ENCODE peak calls at places on chromosome 21, in five cellular contexts. T is adrenal gland, K is kidney, R is ovary, F is RWPE2. U is an unnamed sample. For H3K4me1, the result is how much of the 10 kb centered on the place peaks cover.

GRCh38 chr21:22120616-22121266 is 1122.5 kb downstream of the NCAM2 start:
- DNase-seq in R (no peak), T (no peak), F (no peak), K (no peak), U (no peak)

GRCh38 chr21:15552914-15553491 is 176.8 kb upstream of the USP25 start:
- DNase-seq in K (no peak), R (no peak), F (no peak), T (no peak), U (no peak)

GRCh38 chr21:46351476-46352155 is 27.7 kb downstream of the PCNT start:
- DNase-seq in F (no peak), K (no peak), R (no peak), T (no peak), U (no peak)

GRCh38 chr21:31225713-31226112 is 118.3 kb downstream of the TIAM1 start:
- DNase-seq in F (no peak), K (no peak), R (no peak), T (no peak), U (no peak)

GRCh38 chr21:45747233-45747766 is 103.8 kb downstream of the PCBP3 start:
- DNase-seq in F (no peak), R (no peak), T (no peak), K (no peak), U (no peak)

GRCh38 chr21:22352088-22352487 is 1353.9 kb downstream of the NCAM2 start:
- DNase-seq in F (no peak), R (no peak), T (no peak), K (no peak), U (no peak)

GRCh38 chr21:45998276-45998701 is 16.7 kb downstream of the COL6A1 start:
- DNase-seq in T (peak), F (no peak), K (peak), R (no peak), U (peak)

GRCh38 chr21:44926364-44927101 is 5.8 kb upstream of the ITGB2 start:
- DNase-seq in T (no peak), F (no peak), K (peak), R (no peak), U (no peak)

GRCh38 chr21:21045538-21045937 is 47.3 kb downstream of the NCAM2 start:
- DNase-seq in T (no peak), F (no peak), R (no peak), K (no peak), U (no peak)

GRCh38 chr21:46207920-46208571 is 20.5 kb downstream of the LSS start:
- DNase-seq in F (no peak), R (no peak), T (no peak), K (no peak), U (no peak)

GRCh38 chr21:44989538-44989888 is 49.7 kb downstream of the SLX9 start:
- DNase-seq in F (peak), R (peak), T (no peak), K (peak), U (no peak)

GRCh38 chr21:44974676-44975075 is 34.8 kb downstream of the SLX9 start:
- DNase-seq in K (no peak), F (no peak), R (no peak), T (no peak), U (no peak)

GRCh38 chr21:45080639-45081414 is 6.4 kb downstream of the ADARB1 start:
- DNase-seq in K (no peak), F (no peak), R (no peak), T (no peak), U (no peak)

GRCh38 chr21:37335053-37335452 is 31.5 kb upstream of the DYRK1A start:
- DNase-seq in T (no peak), R (no peak), K (no peak), F (no peak), U (no peak)

GRCh38 chr21:44836666-44837471 is 19.0 kb upstream of the SUMO3 start:
- DNase-seq in F (no peak), K (peak), R (no peak), T (peak), U (no peak)

GRCh38 chr21:26966360-26966977 is 419 bp downstream of the ADAMTS5 start:
- DNase-seq in F (peak), K (peak), R (no peak), T (no peak), U (no peak)

GRCh38 chr21:40846566-40847411 is at the start of gene DSCAM:
- DNase-seq in F (no peak), T (no peak), R (no peak), K (no peak), U (no peak)

DNA sequence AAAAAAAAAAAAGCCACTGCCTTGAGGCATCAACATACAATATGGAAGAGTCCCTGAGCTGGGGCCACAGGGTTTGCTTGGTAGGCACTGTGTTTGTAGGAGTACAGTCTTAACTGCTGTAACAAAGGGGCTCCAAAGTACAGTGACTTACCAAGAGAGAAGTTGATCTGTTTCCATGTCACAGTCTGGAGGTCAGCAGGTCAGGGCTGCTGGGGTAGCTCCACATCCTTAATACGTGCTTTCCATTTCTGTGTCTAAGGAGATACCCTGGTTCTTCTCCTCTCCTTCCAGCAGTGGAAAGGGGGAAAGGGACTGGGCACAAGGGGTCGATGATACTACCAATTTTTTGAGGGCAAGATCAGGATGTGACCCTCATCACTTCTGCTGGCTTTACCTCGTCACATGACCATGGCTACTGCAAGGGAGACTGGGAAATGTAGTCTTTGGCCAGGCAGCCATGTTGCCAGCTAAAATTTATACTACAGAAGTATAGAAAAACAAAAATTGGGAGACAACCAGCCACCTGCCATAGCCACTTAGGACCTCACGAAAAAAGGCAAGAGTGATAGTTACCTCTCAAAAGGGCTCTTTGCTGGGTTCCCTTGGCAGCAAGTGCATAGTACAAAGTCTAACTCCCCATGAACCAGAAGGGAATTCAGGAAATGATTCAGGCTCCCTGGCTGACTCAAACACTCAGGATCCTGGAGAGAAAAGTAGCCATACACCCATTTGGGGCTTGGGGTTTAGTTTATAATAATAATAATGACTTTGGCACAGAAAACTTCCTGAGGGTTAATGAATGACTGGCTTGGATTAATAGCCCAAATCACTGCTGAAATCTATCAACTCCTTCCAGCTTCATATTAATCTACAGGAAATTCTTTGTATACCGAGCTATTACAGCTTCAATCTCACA is 52.7 kb upstream of the ATP5PO start:
- DNase-seq in T (no peak), R (no peak), K (no peak), F (no peak), U (peak)
- H3K4me3 ChIP-seq in T (no peak), R (no peak), K (no peak), F (no peak), U (no peak)

DNA sequence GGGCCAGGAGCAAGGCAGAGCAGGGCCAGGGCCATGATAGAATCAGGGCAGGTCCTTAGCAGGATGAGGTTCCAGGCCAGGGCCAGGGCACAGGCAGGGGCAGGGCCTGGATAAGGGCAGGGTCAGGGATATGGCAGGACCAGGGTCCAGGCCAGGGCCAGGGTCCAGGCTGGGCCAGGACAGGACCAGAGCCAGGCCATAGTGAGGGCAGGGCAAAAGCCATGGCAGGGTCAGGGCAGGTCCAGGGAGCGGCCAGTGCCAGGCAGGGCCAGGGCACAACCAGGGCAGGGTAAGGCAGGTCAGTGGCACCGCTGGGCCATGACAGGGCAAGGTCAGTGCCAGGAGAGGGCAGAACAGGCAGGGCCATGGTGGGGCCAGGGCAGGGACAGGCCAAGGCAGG is 152.2 kb downstream of the LIPI start:
- DNase-seq in R (no peak), F (no peak), T (no peak), K (peak), U (no peak)
- TF ChIP-seq CTCF in R (no peak), F (no peak), T (no peak), K (no peak), U (no peak)

DNA sequence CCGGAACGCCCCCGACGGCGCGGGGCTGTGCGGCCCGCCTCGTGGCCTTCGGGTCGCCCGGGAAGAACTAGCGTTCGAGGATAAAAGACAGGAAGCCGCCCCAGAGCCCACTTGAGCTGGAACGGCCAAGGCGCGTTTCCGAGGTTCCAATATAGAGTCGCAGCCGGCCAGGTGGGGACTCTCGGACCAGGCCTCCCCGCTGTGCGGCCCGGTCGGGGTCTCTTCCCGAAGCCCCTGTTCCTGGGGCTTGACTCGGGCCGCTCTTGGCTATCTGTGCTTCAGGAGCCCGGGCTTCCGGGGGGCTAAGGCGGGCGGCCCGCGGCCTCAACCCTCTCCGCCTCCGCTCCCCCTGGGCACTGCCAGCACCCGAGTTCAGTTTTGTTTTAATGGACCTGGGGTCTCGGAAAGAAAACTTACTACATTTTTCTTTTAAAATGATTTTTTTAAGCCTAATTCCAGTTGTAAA is 158.8 kb downstream of the RUNX1 start:
- DNase-seq in K (no peak), T (no peak), R (no peak), F (no peak), U (no peak)
- H3K4me1 ChIP-seq in K (under half), T (under half), R (under half), F (under half), U (under half)

GRCh38 chr21:41877901-41878830 is 978 bp downstream of the PRDM15 start:
- DNase-seq in R (no peak), F (no peak), K (peak), T (peak), U (no peak)

GRCh38 chr21:41879190-41879998 is at the start of gene PRDM15:
- DNase-seq in F (no peak), R (peak), T (peak), K (peak), U (peak)

GRCh38 chr21:41878831-41879189 is 334 bp downstream of the PRDM15 start:
- DNase-seq in T (peak), R (peak), K (peak), F (no peak), U (peak)

GRCh38 chr21:41881051-41881450 is 1.9 kb upstream of the PRDM15 start:
- DNase-seq in F (no peak), R (no peak), T (no peak), K (no peak), U (no peak)

GRCh38 chr21:41880153-41880552 is 1.0 kb upstream of the PRDM15 start:
- DNase-seq in K (no peak), T (no peak), F (no peak), R (no peak), U (no peak)
- H3K4me3 ChIP-seq in K (no peak), T (no peak), F (no peak), R (no peak), U (no peak)

DNA sequence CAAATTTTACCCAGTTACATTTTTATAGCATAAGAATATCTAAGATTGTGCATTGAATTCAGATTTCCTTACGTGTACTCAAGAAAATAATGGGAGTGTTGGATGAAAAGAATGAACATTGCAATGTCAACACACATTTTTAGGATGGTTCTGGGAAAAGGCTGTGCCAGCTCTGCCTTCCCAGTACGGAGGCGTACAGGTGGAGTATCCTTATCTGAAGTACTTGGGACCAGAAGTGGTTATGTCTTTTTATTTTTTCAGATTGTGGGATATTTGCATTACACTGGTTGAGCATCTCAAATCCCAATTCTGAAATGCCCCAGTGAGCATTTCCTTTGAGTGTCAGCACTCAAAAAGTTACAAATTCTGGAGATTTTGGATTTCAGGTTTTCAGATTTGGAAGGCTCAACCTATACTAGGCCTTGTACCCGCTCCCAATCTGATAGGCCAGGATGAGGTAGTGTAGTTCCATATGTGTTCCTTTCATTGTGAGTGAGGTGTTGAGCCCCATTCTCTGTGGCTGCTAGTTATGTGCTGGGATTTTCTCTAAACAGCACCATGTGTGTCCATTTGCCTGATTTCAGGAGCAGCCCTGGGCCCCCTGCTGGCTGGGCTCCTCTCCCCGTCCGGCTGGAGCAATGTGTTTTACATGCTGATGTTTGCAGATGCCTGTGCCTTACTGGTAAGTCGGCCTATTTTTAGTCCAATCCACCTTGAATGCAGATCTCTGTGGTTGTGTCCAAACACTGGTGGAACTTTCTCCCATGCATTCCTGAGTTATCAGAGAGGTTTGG is 60.8 kb downstream of the SLC37A1 start:
- DNase-seq in T (peak), K (peak), F (no peak), R (no peak), U (peak)
- TF ChIP-seq CTCF in T (no peak), K (no peak), F (peak), R (no peak), U (no peak)

DNA sequence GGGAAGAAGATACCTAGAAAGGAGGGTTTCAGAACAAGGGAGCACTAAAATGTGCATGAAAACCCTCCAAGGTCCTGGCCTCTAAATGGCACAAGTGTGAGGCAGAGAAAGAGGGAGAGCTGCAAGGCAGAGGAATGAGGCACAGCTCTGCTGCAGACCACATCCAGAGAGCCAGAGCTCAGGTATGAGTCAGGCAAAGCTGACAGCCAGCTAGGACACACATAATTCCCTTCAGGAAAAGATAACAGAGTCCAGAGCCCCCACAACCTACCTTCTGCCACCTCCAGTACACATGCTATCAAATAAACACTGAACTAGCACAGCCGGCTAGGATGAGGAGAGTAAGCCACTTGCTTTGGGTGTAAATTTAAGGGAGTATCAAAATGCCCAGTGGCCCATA is 62.2 kb downstream of the HSF2BP start:
- DNase-seq in K (no peak), R (no peak), T (peak), F (peak), U (no peak)
- H3K4me1 ChIP-seq in K (under half), R (under half), T (under half), F (half or more), U (under half)

GRCh38 chr21:29025328-29025713 is 853 bp downstream of the USP16 start:
- DNase-seq in F (no peak), K (no peak), T (no peak), R (no peak), U (no peak)
- H3K4me3 ChIP-seq in F (peak), K (peak), T (peak), R (peak), U (peak)

GRCh38 chr21:32728455-32729237 is 833 bp upstream of the SYNJ1 start:
- DNase-seq in K (no peak), F (no peak), R (no peak), T (no peak), U (no peak)

GRCh38 chr21:32727478-32727727 is 410 bp downstream of the SYNJ1 start:
- DNase-seq in F (no peak), T (no peak), K (peak), R (no peak), U (no peak)

GRCh38 chr21:32727728-32728454 is at the start of gene SYNJ1:
- DNase-seq in T (peak), K (peak), R (peak), F (peak), U (peak)

GRCh38 chr21:32732544-32732943 is 4.7 kb upstream of the SYNJ1 start:
- DNase-seq in F (no peak), T (no peak), R (no peak), K (no peak), U (no peak)

DNA sequence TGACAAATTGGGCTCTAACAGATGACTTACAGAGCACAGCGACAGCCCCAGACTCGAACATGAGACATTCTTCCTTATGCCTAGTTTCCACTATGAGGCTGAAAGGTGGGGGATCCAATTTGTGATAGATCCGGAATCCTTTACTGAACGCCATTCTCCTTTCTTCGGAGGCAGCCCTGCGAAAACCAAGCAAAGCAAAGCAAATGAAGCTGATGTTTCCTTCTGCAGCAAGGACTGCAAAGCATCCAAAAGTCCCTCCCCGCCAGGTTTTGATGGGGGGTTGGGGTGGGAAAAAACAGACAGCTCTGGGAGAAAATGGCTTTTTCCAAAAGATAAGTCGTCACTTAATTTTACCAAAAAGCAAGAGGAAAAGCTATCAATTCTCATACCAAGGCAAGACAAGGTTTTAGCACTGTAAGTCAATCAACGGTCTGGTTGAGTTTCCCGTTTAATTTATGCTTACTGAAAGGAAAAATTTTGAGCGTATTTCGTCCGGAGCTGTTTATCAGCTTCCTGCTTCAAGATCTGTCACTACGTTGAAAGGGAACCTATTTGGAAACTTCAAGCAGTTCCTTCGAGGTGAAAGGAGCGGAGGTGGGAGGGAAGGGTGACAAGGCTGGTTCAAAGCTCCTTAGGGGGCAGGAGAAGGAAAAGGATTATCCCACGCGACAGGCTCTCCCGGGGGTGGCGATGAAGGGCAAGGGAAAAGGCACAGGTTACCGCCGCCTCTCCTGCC is 903 bp downstream of the SYNJ1 start:
- DNase-seq in R (no peak), T (peak), K (no peak), F (no peak), U (peak)
- TF ChIP-seq CTCF in R (no peak), T (no peak), K (no peak), F (no peak), U (no peak)